ENCODE peak calls at places on chromosomes 4 and X, in five cellular contexts. C is PC-3, R is T-cell, J is HCT116, K is GM13977. T is an unnamed sample.

GRCh38 chr4:182748949-182749348 is 168.2 kb downstream of the DCTD start:
- DNase-seq in C (peak), R (no peak), J (no peak), K (no peak), T (no peak)

GRCh38 chr4:36665985-36666384 is 384.6 kb downstream of the DTHD1 start:
- DNase-seq in C (no peak), R (no peak), J (no peak), K (no peak), T (no peak)

GRCh38 chr4:14987054-14987453 is 15.2 kb upstream of the CPEB2 start:
- DNase-seq in C (no peak), R (no peak), J (no peak), K (no peak), T (no peak)

GRCh38 chr4:48483777-48484493 is 792 bp downstream of the SLC10A4 start:
- DNase-seq in C (no peak), R (no peak), J (no peak), K (no peak), T (no peak)

GRCh38 chr4:183485411-183486160 is 19.3 kb upstream of the ING2 start:
- DNase-seq in C (peak), R (no peak), J (no peak), K (no peak), T (no peak)

GRCh38 chrX:71301195-71301924 is at the start of gene ITGB1BP2:
- DNase-seq in C (no peak), R (no peak), J (no peak), K (no peak), T (no peak)

GRCh38 chr4:74016068-74016467 is 17.6 kb upstream of the CXCL5 start:
- DNase-seq in C (peak), R (no peak), J (no peak), K (no peak), T (peak)

GRCh38 chrX:96835660-96836289 is 47.9 kb upstream of the RPA4 start:
- DNase-seq in C (no peak), R (no peak), J (no peak), K (no peak), T (no peak)

GRCh38 chr4:84691170-84691691 is 108.3 kb downstream of the CDS1 start:
- DNase-seq in C (peak), R (no peak), J (peak), K (no peak), T (no peak)

GRCh38 chr4:77449162-77449561 is 156.5 kb upstream of the CXCL13 start:
- DNase-seq in C (peak), R (no peak), J (no peak), K (no peak), T (no peak)

GRCh38 chr4:8590546-8590880 is 2.1 kb upstream of the CPZ start:
- DNase-seq in C (no peak), R (no peak), J (no peak), K (no peak), T (no peak)

GRCh38 chrX:139559383-139560042 is 29.0 kb downstream of the F9 start:
- DNase-seq in C (peak), R (no peak), J (peak), K (peak), T (peak)

GRCh38 chr4:172858731-172859230 is 309.8 kb upstream of the GALNT7 start:
- DNase-seq in C (no peak), R (no peak), J (no peak), K (no peak), T (no peak)

GRCh38 chr4:24753519-24753918 is 41.9 kb upstream of the SOD3 start:
- DNase-seq in C (peak), R (no peak), J (no peak), K (no peak), T (no peak)

GRCh38 chrX:106999002-106999975 is 723 bp downstream of the MORC4 start:
- DNase-seq in C (peak), R (peak), J (peak), K (peak), T (no peak)

GRCh38 chr4:4541040-4541631 is 712 bp downstream of the STX18 start:
- DNase-seq in C (peak), R (peak), J (no peak), K (peak), T (no peak)